ENCODE peak calls at places on chromosomes 2 and 18, in seven cellular contexts. U is H1, H is H9, Y is neuronal stem cell, K is mesendoderm, S is mesenchymal stem cell, I is trophoblast cell. B is an unnamed sample.

GRCh38 chr2:232533944-232534710 is 5.4 kb upstream of the CHRNG start:
- DNase-seq in S (no peak), Y (no peak), I (no peak), K (no peak), H (no peak), U (no peak), B (peak; percentile 13)

GRCh38 chr2:233209117-233209977 is 42.1 kb upstream of the ATG16L1 start:
- DNase-seq in Y (peak; percentile 36), S (peak; percentile 21), K (peak; percentile 86), I (peak; percentile 15), H (peak; percentile 76), U (no peak), B (peak; percentile 25)

GRCh38 chr2:208069186-208069585 is 43.9 kb upstream of the PLEKHM3 start:
- DNase-seq in U (no peak), S (no peak), I (no peak), K (no peak), Y (no peak), H (no peak), B (peak; percentile 17)

GRCh38 chr2:38499921-38500634 is 102.7 kb downstream of the HNRNPLL start:
- DNase-seq in K (peak; percentile 93), Y (no peak), S (no peak), U (no peak), I (peak; percentile 94), H (peak; percentile 71), B (no peak)

GRCh38 chr2:143259368-143259958 is 130.2 kb downstream of the ARHGAP15 start:
- DNase-seq in Y (peak; percentile 62), S (peak; percentile 69), H (peak; percentile 50), K (peak; percentile 74), I (peak; percentile 57), U (peak; percentile 61), B (peak; percentile 73)

GRCh38 chr18:5197461-5197860 is 404 bp upstream of the AKAIN1 start:
- DNase-seq in U (no peak), I (no peak), K (peak; percentile 23), Y (no peak), H (peak; percentile 43), S (no peak), B (no peak)

GRCh38 chr18:1002653-1003178 is 98.0 kb downstream of the ADCYAP1 start:
- DNase-seq in S (peak; percentile 60), Y (no peak), U (no peak), I (no peak), H (no peak), K (no peak), B (no peak)

GRCh38 chr2:241796610-241797138 is 12.3 kb upstream of the NEU4 start:
- DNase-seq in U (no peak), S (no peak), I (no peak), Y (no peak), H (no peak), K (no peak), B (no peak)

GRCh38 chr2:69395866-69396265 is 8.8 kb upstream of the GFPT1 start:
- DNase-seq in S (no peak), Y (no peak), K (no peak), I (no peak), H (no peak), U (no peak), B (peak; percentile 7)

GRCh38 chr2:191166756-191167445 is 16.1 kb upstream of the STAT4 start:
- DNase-seq in U (no peak), K (peak; percentile 73), I (no peak), S (no peak), H (no peak), Y (no peak), B (no peak)

GRCh38 chr2:211113294-211114175 is 557.1 kb downstream of the CPS1 start:
- DNase-seq in H (no peak), Y (no peak), I (no peak), U (no peak), S (no peak), K (no peak), B (no peak)

GRCh38 chr2:44946681-44947360 is 5.3 kb downstream of the SIX3 start:
- DNase-seq in S (no peak), I (no peak), U (no peak), Y (no peak), K (no peak), H (no peak), B (no peak)

GRCh38 chr2:21165350-21165749 is 41.6 kb downstream of the TDRD15 start:
- DNase-seq in S (no peak), H (no peak), K (no peak), Y (no peak), I (no peak), U (no peak), B (peak; percentile 1)

GRCh38 chr2:233358864-233359386 is 4.6 kb downstream of the DGKD start:
- DNase-seq in H (no peak), K (no peak), S (no peak), I (no peak), Y (no peak), U (no peak), B (no peak)

GRCh38 chr2:39379643-39380524 is 57.2 kb downstream of the MAP4K3 start:
- DNase-seq in I (peak; percentile 39), Y (no peak), H (no peak), U (no peak), S (peak; percentile 80), K (no peak), B (peak; percentile 68)

GRCh38 chr18:63550068-63550467 is 7.9 kb downstream of the SERPINB12 start:
- DNase-seq in Y (no peak), I (no peak), H (no peak), K (no peak), S (no peak), U (no peak), B (no peak)

GRCh38 chr2:28904295-28904694 is 9.8 kb downstream of the WDR43 start:
- DNase-seq in I (peak; percentile 6), Y (no peak), U (no peak), K (no peak), S (peak; percentile 68), H (no peak), B (peak; percentile 59)

GRCh38 chr2:61647044-61647443 is 108.9 kb upstream of the XPO1 start:
- DNase-seq in H (no peak), Y (no peak), U (no peak), I (no peak), K (no peak), S (peak; percentile 23), B (peak; percentile 26)

GRCh38 chr2:222861411-222862067 is 703 bp downstream of the ACSL3 start:
- DNase-seq in Y (no peak), U (no peak), K (no peak), S (no peak), H (no peak), I (no peak), B (no peak)

GRCh38 chr2:15177103-15177502 is 384.0 kb downstream of the NBAS start:
- DNase-seq in H (no peak), K (no peak), Y (no peak), U (no peak), I (no peak), S (no peak), B (peak; percentile 63)

GRCh38 chr18:13435596-13436333 is 217.2 kb downstream of the LDLRAD4 start:
- DNase-seq in U (no peak), H (no peak), S (peak; percentile 49), I (peak; percentile 49), K (no peak), Y (no peak), B (no peak)

GRCh38 chr2:127859712-127860085 is 1.7 kb upstream of the POLR2D start:
- DNase-seq in Y (no peak), S (peak; percentile 12), I (peak; percentile 96), K (peak; percentile 94), U (peak; percentile 85), H (peak; percentile 92), B (no peak)

GRCh38 chr2:172693037-172693436 is 42.6 kb upstream of the RAPGEF4 start:
- DNase-seq in K (no peak), I (peak; percentile 42), H (no peak), Y (no peak), U (no peak), S (peak; percentile 98), B (peak; percentile 99)

GRCh38 chr2:148721520-148721931 is 77.0 kb downstream of the EPC2 start:
- DNase-seq in H (no peak), I (no peak), S (no peak), Y (no peak), U (no peak), K (no peak), B (peak; percentile 11)

GRCh38 chr2:168456526-168457176 is 579 bp downstream of the CERS6 start:
- DNase-seq in S (peak; percentile 36), Y (peak; percentile 62), I (peak; percentile 12), K (peak; percentile 79), H (no peak), U (peak; percentile 71), B (peak; percentile 13)
- H3K4ac ChIP-seq in S (peak overlapping the region; percentile 81), Y (peak overlapping the region; percentile 8), I (peak overlapping the region; percentile 84), K (no peak overlapping the region), H (no peak overlapping the region), U (peak overlapping the region; percentile 91), B (peak overlapping the region; percentile 7)

DNA sequence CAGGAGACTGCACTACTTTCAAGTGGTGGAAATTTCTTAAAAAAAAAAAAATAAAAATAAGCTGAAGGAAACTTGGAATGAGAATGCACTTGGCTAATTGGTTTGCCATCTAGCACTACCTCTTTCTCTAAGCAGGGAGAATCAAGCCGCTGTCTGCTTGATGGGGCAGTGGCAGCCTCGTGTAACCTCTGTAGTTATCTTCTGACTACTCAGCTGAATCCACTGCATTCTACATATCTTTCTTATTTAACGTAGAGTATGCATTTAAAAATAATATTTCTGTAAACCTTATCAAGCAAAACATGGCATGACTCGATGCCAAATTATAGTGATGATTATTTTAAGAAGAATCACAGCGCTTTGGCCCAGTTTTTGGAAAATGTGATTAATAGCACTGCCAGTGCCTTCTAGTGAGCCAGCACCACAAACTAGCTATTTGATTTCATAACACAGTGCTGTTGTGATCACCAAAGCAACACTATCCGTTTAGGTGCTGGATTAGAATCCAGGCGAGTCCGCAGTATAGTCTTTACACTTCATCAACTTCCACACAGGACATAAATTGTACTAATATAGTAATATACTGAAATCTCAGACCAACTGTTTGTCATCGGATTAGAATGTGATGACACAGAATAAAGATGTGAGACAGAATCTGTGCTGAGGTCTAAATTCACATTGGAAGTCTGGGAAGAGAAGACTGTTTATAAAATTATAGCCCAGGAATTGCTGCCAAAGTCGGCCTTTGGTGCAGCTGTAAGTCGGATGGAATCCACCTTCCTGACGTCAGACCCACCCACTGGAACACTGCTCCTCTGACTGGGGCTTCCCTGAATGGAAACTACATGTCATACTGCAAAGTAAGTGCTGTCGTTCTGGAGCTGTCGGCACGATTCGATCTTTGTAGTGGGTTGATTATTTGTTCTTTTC is 136.5 kb upstream of the ETAA1 start:
- DNase-seq in K (no peak), H (no peak), I (no peak), U (no peak), Y (no peak), S (peak; percentile 97), B (peak; percentile 100)
- H3K4ac ChIP-seq in K (no peak overlapping the region), H (no peak overlapping the region), I (no peak overlapping the region), U (no peak overlapping the region), Y (no peak overlapping the region), S (no peak overlapping the region), B (peak overlapping the region; percentile 95)

GRCh38 chr2:167880415-167880814 is 367.0 kb downstream of the STK39 start:
- DNase-seq in Y (no peak), H (no peak), K (no peak), I (no peak), U (no peak), S (no peak), B (no peak)
- H3K4ac ChIP-seq in Y (no peak overlapping the region), H (no peak overlapping the region), K (no peak overlapping the region), I (no peak overlapping the region), U (no peak overlapping the region), S (no peak overlapping the region), B (no peak overlapping the region)

DNA sequence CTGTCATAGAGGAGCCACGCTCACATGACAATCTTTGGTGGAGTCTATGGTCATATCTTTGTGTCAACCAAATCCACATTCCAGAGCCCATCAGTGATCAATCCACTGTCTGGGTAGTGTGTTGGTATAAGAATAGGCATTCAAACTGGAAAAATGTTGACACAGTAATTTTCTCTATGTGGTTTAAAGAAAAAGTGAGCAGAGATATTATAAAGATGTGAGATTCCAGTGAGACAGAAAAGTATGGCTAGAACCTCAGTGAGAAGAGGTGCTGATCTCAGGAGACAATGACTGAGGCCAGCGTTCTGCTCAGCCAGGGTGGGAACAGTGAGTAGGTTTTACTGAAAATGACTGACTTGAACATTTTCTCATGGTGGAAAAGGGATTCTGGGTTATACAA is 215.0 kb downstream of the IRS1 start:
- DNase-seq in I (no peak), H (no peak), K (no peak), S (no peak), Y (no peak), U (no peak), B (no peak)
- H3K4ac ChIP-seq in I (no peak overlapping the region), H (no peak overlapping the region), K (no peak overlapping the region), S (peak overlapping the region; percentile 3), Y (no peak overlapping the region), U (no peak overlapping the region), B (peak overlapping the region; percentile 87)